ENCODE peak calls at places on chromosome 18, in six cellular contexts. E is MCF 10A, H is esophagus squamous epithelium, T is fibroblast of mammary gland, L is thoracic aorta, Q is activated T-cell treated with anti-CD3 and anti-CD28 coated beads for 1 hour. S is an unnamed sample.

GRCh38 chr18:11175266-11175947 is 26.0 kb upstream of the PIEZO2 start:
- DNase-seq in E (no peak), H (no peak), T (peak; percentile 43), L (no peak), Q (no peak), S (no peak)

GRCh38 chr18:80033181-80034067 is 810 bp upstream of the RBFA start:
- DNase-seq in E (peak; percentile 4), H (peak; percentile 76), T (peak; percentile 49), L (peak; percentile 29), Q (peak; percentile 58), S (peak; percentile 15)

GRCh38 chr18:59881728-59882685 is 17.8 kb upstream of the PMAIP1 start:
- DNase-seq in E (no peak), H (no peak), T (peak; percentile 43), L (no peak), Q (no peak), S (peak; percentile 54)

GRCh38 chr18:62018034-62018760 is 125.4 kb upstream of the RNF152 start:
- DNase-seq in E (no peak), H (no peak), T (peak; percentile 85), L (no peak), Q (no peak), S (no peak)

GRCh38 chr18:8107426-8107825 is 501.8 kb upstream of the RAB12 start:
- DNase-seq in E (no peak), H (no peak), T (no peak), L (no peak), Q (no peak), S (no peak)

GRCh38 chr18:926946-927345 is 22.3 kb downstream of the ADCYAP1 start:
- DNase-seq in E (no peak), H (no peak), T (no peak), L (no peak), Q (no peak), S (no peak)

GRCh38 chr18:11095674-11096293 is 53.6 kb downstream of the PIEZO2 start:
- DNase-seq in E (no peak), H (no peak), T (no peak), L (no peak), Q (no peak), S (no peak)

GRCh38 chr18:48848641-48849143 is 102.1 kb downstream of the SMAD7 start:
- DNase-seq in E (peak; percentile 91), H (no peak), T (no peak), L (no peak), Q (no peak), S (peak; percentile 95)

GRCh38 chr18:58041633-58042032 is 2.4 kb upstream of the NEDD4L start:
- DNase-seq in E (no peak), H (no peak), T (no peak), L (no peak), Q (no peak), S (peak; percentile 38)

GRCh38 chr18:21703241-21703820 is 1.2 kb downstream of the ABHD3 start:
- DNase-seq in E (peak; percentile 26), H (no peak), T (no peak), L (no peak), Q (no peak), S (peak; percentile 42)

GRCh38 chr18:80022613-80023012 is 11.6 kb upstream of the RBFA start:
- DNase-seq in E (peak; percentile 38), H (no peak), T (peak; percentile 41), L (no peak), Q (no peak), S (no peak)

GRCh38 chr18:38007931-38008330 is 442.3 kb upstream of the CELF4 start:
- DNase-seq in E (no peak), H (no peak), T (no peak), L (no peak), Q (no peak), S (peak; percentile 39)

GRCh38 chr18:51953521-51953920 is 386.5 kb upstream of the DCC start:
- DNase-seq in E (no peak), H (no peak), T (no peak), L (no peak), Q (no peak), S (no peak)

GRCh38 chr18:58335821-58336220 is 291.8 kb downstream of the NEDD4L start:
- DNase-seq in E (no peak), H (no peak), T (no peak), L (no peak), Q (no peak), S (no peak)

GRCh38 chr18:48928787-48929186 is 22.0 kb downstream of the SMAD7 start:
- DNase-seq in E (no peak), H (peak; percentile 40), T (no peak), L (no peak), Q (peak; percentile 61), S (peak; percentile 81)

GRCh38 chr18:43819873-43820272 is 542.6 kb upstream of the SYT4 start:
- DNase-seq in E (no peak), H (no peak), T (no peak), L (no peak), Q (no peak), S (no peak)

GRCh38 chr18:57957210-57957609 is 86.8 kb upstream of the NEDD4L start:
- DNase-seq in E (no peak), H (no peak), T (no peak), L (no peak), Q (no peak), S (no peak)

GRCh38 chr18:68448736-68449135 is 266.2 kb downstream of the TMX3 start:
- DNase-seq in E (peak; percentile 39), H (no peak), T (peak; percentile 83), L (no peak), Q (no peak), S (peak; percentile 64)

GRCh38 chr18:23020555-23021294 is 87.6 kb downstream of the RBBP8 start:
- DNase-seq in E (no peak), H (no peak), T (no peak), L (no peak), Q (no peak), S (no peak)

GRCh38 chr18:69872661-69873060 is 75.0 kb downstream of the CD226 start:
- DNase-seq in E (no peak), H (no peak), T (no peak), L (no peak), Q (no peak), S (no peak)

S was measured in bronchial epithelial cell.